ENCODE peak calls at places on chromosomes 4 and X, in eight cellular contexts. G is tibial nerve, F is astrocyte of the spinal cord, U is skeletal muscle cell, H is pancreas, B is endothelial cell, M is NCI-H1417, I is amygdala. E is an unnamed sample.

GRCh38 chr4:165872443-165873297 is at the start of gene TLL1:
- DNase-seq in G (no peak), F (peak), U (no peak), H (peak), B (peak), M (no peak), I (no peak), E (no peak)

GRCh38 chr4:7904108-7904516 is 35.5 kb downstream of the AFAP1 start:
- DNase-seq in G (no peak), F (peak), U (peak), H (no peak), B (no peak), M (no peak), I (peak), E (peak)

GRCh38 chr4:86441175-86441960 is 81.5 kb upstream of the MAPK10 start:
- DNase-seq in G (no peak), F (no peak), U (peak), H (no peak), B (no peak), M (no peak), I (no peak), E (peak)

GRCh38 chr4:26031704-26032103 is 117.7 kb downstream of the SMIM20 start:
- DNase-seq in G (no peak), F (no peak), U (no peak), H (no peak), B (no peak), M (no peak), I (no peak), E (no peak)

GRCh38 chr4:173934201-173934600 is 349.3 kb downstream of the FBXO8 start:
- DNase-seq in G (no peak), F (no peak), U (no peak), H (no peak), B (no peak), M (no peak), I (no peak), E (peak)

GRCh38 chr4:82352825-82353370 is 20.9 kb downstream of the HNRNPD start:
- DNase-seq in G (no peak), F (no peak), U (no peak), H (no peak), B (no peak), M (no peak), I (no peak), E (no peak)

GRCh38 chr4:17186916-17187315 is 288.5 kb upstream of the LDB2 start:
- DNase-seq in G (no peak), F (no peak), U (no peak), H (no peak), B (no peak), M (no peak), I (no peak), E (no peak)

GRCh38 chrX:12974797-12975669 is at the start of gene TMSB4X:
- DNase-seq in G (peak), F (peak), U (peak), H (peak), B (peak), M (peak), I (peak), E (peak)